ENCODE peak calls at places on chromosomes 12 and 14, in ten cellular contexts. One of them, this sample, is unnamed.

GRCh38 chr14:38209572-38210159 is 2.0 kb downstream of the SSTR1 start:
- DNase-seq in prostate gland: no peak
- DNase-seq in neural crest cell: no peak
- DNase-seq in HFFc6: peak; percentile 53
- DNase-seq in hepatocyte: no peak
- DNase-seq in lower leg skin: no peak
- DNase-seq in H9: no peak
- DNase-seq in B cell: no peak
- DNase-seq in uterus: no peak
- DNase-seq in lung: no peak
- DNase-seq in this sample: peak; percentile 60

GRCh38 chr14:89807905-89808304 is 146.6 kb downstream of the EFCAB11 start:
- DNase-seq in prostate gland: no peak
- DNase-seq in neural crest cell: no peak
- DNase-seq in HFFc6: no peak
- DNase-seq in hepatocyte: no peak
- DNase-seq in lower leg skin: no peak
- DNase-seq in H9: no peak
- DNase-seq in B cell: no peak
- DNase-seq in uterus: no peak
- DNase-seq in lung: no peak
- DNase-seq in this sample: no peak

GRCh38 chr12:11482955-11483354 is 87.6 kb upstream of the PRB2 start:
- DNase-seq in prostate gland: no peak
- DNase-seq in neural crest cell: no peak
- DNase-seq in HFFc6: peak; percentile 47
- DNase-seq in hepatocyte: no peak
- DNase-seq in lower leg skin: no peak
- DNase-seq in H9: no peak
- DNase-seq in B cell: no peak
- DNase-seq in uterus: no peak
- DNase-seq in lung: no peak
- DNase-seq in this sample: no peak

GRCh38 chr12:75120202-75120774 is 89.4 kb downstream of the KCNC2 start:
- DNase-seq in prostate gland: no peak
- DNase-seq in neural crest cell: no peak
- DNase-seq in HFFc6: no peak
- DNase-seq in hepatocyte: peak; percentile 8
- DNase-seq in lower leg skin: no peak
- DNase-seq in H9: no peak
- DNase-seq in B cell: no peak
- DNase-seq in uterus: no peak
- DNase-seq in lung: no peak
- DNase-seq in this sample: no peak

GRCh38 chr12:56082967-56083366 is 3.0 kb downstream of the ERBB3 start:
- DNase-seq in prostate gland: no peak
- DNase-seq in neural crest cell: peak; percentile 40
- DNase-seq in HFFc6: no peak
- DNase-seq in hepatocyte: peak; percentile 25
- DNase-seq in lower leg skin: no peak
- DNase-seq in H9: no peak
- DNase-seq in B cell: no peak
- DNase-seq in uterus: no peak
- DNase-seq in lung: no peak
- DNase-seq in this sample: no peak

GRCh38 chr12:47896633-47897032 is 8.2 kb downstream of the VDR start:
- DNase-seq in prostate gland: no peak
- DNase-seq in neural crest cell: no peak
- DNase-seq in HFFc6: no peak
- DNase-seq in hepatocyte: no peak
- DNase-seq in lower leg skin: no peak
- DNase-seq in H9: no peak
- DNase-seq in B cell: no peak
- DNase-seq in uterus: no peak
- DNase-seq in lung: no peak
- DNase-seq in this sample: no peak

GRCh38 chr14:60998617-60999016 is 17.6 kb downstream of the SLC38A6 start:
- DNase-seq in prostate gland: no peak
- DNase-seq in neural crest cell: no peak
- DNase-seq in HFFc6: no peak
- DNase-seq in hepatocyte: no peak
- DNase-seq in lower leg skin: no peak
- DNase-seq in H9: no peak
- DNase-seq in B cell: no peak
- DNase-seq in uterus: no peak
- DNase-seq in lung: no peak
- DNase-seq in this sample: no peak

GRCh38 chr12:66269757-66270383 is 32.4 kb upstream of the HELB start:
- DNase-seq in prostate gland: no peak
- DNase-seq in neural crest cell: peak; percentile 1
- DNase-seq in HFFc6: peak; percentile 55
- DNase-seq in hepatocyte: peak; percentile 60
- DNase-seq in lower leg skin: no peak
- DNase-seq in H9: peak; percentile 54
- DNase-seq in B cell: peak; percentile 14
- DNase-seq in uterus: no peak
- DNase-seq in lung: no peak
- DNase-seq in this sample: no peak

GRCh38 chr12:65822732-65823480 is 1.4 kb upstream of the HMGA2 start:
- DNase-seq in prostate gland: no peak
- DNase-seq in neural crest cell: peak; percentile 55
- DNase-seq in HFFc6: peak; percentile 75
- DNase-seq in hepatocyte: peak; percentile 71
- DNase-seq in lower leg skin: no peak
- DNase-seq in H9: peak; percentile 93
- DNase-seq in B cell: peak; percentile 25
- DNase-seq in uterus: no peak
- DNase-seq in lung: no peak
- DNase-seq in this sample: peak; percentile 19

GRCh38 chr12:57181561-57182155 is 34.2 kb upstream of the LRP1-AS start:
- DNase-seq in prostate gland: no peak
- DNase-seq in neural crest cell: no peak
- DNase-seq in HFFc6: no peak
- DNase-seq in hepatocyte: no peak
- DNase-seq in lower leg skin: no peak
- DNase-seq in H9: no peak
- DNase-seq in B cell: no peak
- DNase-seq in uterus: no peak
- DNase-seq in lung: no peak
- DNase-seq in this sample: no peak

GRCh38 chr14:30620178-30620577 is 1.9 kb upstream of the SCFD1 start:
- DNase-seq in prostate gland: no peak
- DNase-seq in neural crest cell: no peak
- DNase-seq in HFFc6: peak; percentile 52
- DNase-seq in hepatocyte: no peak
- DNase-seq in lower leg skin: no peak
- DNase-seq in H9: no peak
- DNase-seq in B cell: no peak
- DNase-seq in uterus: no peak
- DNase-seq in lung: no peak
- DNase-seq in this sample: no peak

GRCh38 chr12:92561543-92561899 is 141.3 kb upstream of the PLEKHG7 start:
- DNase-seq in prostate gland: no peak
- DNase-seq in neural crest cell: no peak
- DNase-seq in HFFc6: peak; percentile 69
- DNase-seq in hepatocyte: peak; percentile 46
- DNase-seq in lower leg skin: no peak
- DNase-seq in H9: no peak
- DNase-seq in B cell: no peak
- DNase-seq in uterus: no peak
- DNase-seq in lung: peak; percentile 58
- DNase-seq in this sample: peak; percentile 66

GRCh38 chr14:53792909-53793308 is 163.7 kb downstream of the BMP4 start:
- DNase-seq in prostate gland: no peak
- DNase-seq in neural crest cell: no peak
- DNase-seq in HFFc6: no peak
- DNase-seq in hepatocyte: no peak
- DNase-seq in lower leg skin: no peak
- DNase-seq in H9: no peak
- DNase-seq in B cell: no peak
- DNase-seq in uterus: no peak
- DNase-seq in lung: no peak
- DNase-seq in this sample: no peak
- TF ChIP-seq CTCF in prostate gland: no peak
- TF ChIP-seq CTCF in neural crest cell: no peak
- TF ChIP-seq CTCF in HFFc6: peak; percentile 18
- TF ChIP-seq CTCF in hepatocyte: peak; percentile 9
- TF ChIP-seq CTCF in lower leg skin: no peak
- TF ChIP-seq CTCF in H9: peak; percentile 53
- TF ChIP-seq CTCF in B cell: no peak
- TF ChIP-seq CTCF in uterus: no peak
- TF ChIP-seq CTCF in lung: no peak
- TF ChIP-seq CTCF in this sample: peak; percentile 11

GRCh38 chr12:107891967-107892366 is 117.5 kb downstream of the ASCL4 start:
- DNase-seq in prostate gland: no peak
- DNase-seq in neural crest cell: no peak
- DNase-seq in HFFc6: no peak
- DNase-seq in hepatocyte: peak; percentile 12
- DNase-seq in lower leg skin: no peak
- DNase-seq in H9: peak; percentile 58
- DNase-seq in B cell: no peak
- DNase-seq in uterus: no peak
- DNase-seq in lung: no peak
- DNase-seq in this sample: no peak
- TF ChIP-seq CTCF in prostate gland: no peak
- TF ChIP-seq CTCF in neural crest cell: peak; percentile 40
- TF ChIP-seq CTCF in HFFc6: peak; percentile 55
- TF ChIP-seq CTCF in hepatocyte: peak; percentile 25
- TF ChIP-seq CTCF in lower leg skin: no peak
- TF ChIP-seq CTCF in H9: peak; percentile 64
- TF ChIP-seq CTCF in B cell: no peak
- TF ChIP-seq CTCF in uterus: no peak
- TF ChIP-seq CTCF in lung: no peak
- TF ChIP-seq CTCF in this sample: peak; percentile 30

GRCh38 chr14:79253576-79253975 is 957.7 kb downstream of the DIO2 start:
- DNase-seq in prostate gland: no peak
- DNase-seq in neural crest cell: no peak
- DNase-seq in HFFc6: no peak
- DNase-seq in hepatocyte: no peak
- DNase-seq in lower leg skin: no peak
- DNase-seq in H9: no peak
- DNase-seq in B cell: no peak
- DNase-seq in uterus: no peak
- DNase-seq in lung: no peak
- DNase-seq in this sample: no peak

GRCh38 chr14:79260406-79260805 is 950.9 kb downstream of the DIO2 start:
- DNase-seq in prostate gland: no peak
- DNase-seq in neural crest cell: no peak
- DNase-seq in HFFc6: no peak
- DNase-seq in hepatocyte: no peak
- DNase-seq in lower leg skin: no peak
- DNase-seq in H9: no peak
- DNase-seq in B cell: no peak
- DNase-seq in uterus: no peak
- DNase-seq in lung: no peak
- DNase-seq in this sample: no peak

GRCh38 chr14:79254069-79254775 is 957.1 kb downstream of the DIO2 start:
- DNase-seq in prostate gland: no peak
- DNase-seq in neural crest cell: no peak
- DNase-seq in HFFc6: peak; percentile 33
- DNase-seq in hepatocyte: no peak
- DNase-seq in lower leg skin: no peak
- DNase-seq in H9: no peak
- DNase-seq in B cell: no peak
- DNase-seq in uterus: no peak
- DNase-seq in lung: no peak
- DNase-seq in this sample: no peak

GRCh38 chr14:79251278-79251677 is 960.0 kb downstream of the DIO2 start:
- DNase-seq in prostate gland: no peak
- DNase-seq in neural crest cell: no peak
- DNase-seq in HFFc6: no peak
- DNase-seq in hepatocyte: no peak
- DNase-seq in lower leg skin: no peak
- DNase-seq in H9: no peak
- DNase-seq in B cell: no peak
- DNase-seq in uterus: no peak
- DNase-seq in lung: no peak
- DNase-seq in this sample: no peak

GRCh38 chr14:79256311-79256879 is 954.9 kb downstream of the DIO2 start:
- DNase-seq in prostate gland: no peak
- DNase-seq in neural crest cell: no peak
- DNase-seq in HFFc6: no peak
- DNase-seq in hepatocyte: no peak
- DNase-seq in lower leg skin: no peak
- DNase-seq in H9: no peak
- DNase-seq in B cell: no peak
- DNase-seq in uterus: no peak
- DNase-seq in lung: no peak
- DNase-seq in this sample: no peak
- TF ChIP-seq CTCF in prostate gland: peak; percentile 11
- TF ChIP-seq CTCF in neural crest cell: no peak
- TF ChIP-seq CTCF in HFFc6: no peak
- TF ChIP-seq CTCF in hepatocyte: no peak
- TF ChIP-seq CTCF in lower leg skin: no peak
- TF ChIP-seq CTCF in H9: peak; percentile 43
- TF ChIP-seq CTCF in B cell: no peak
- TF ChIP-seq CTCF in uterus: no peak
- TF ChIP-seq CTCF in lung: no peak
- TF ChIP-seq CTCF in this sample: no peak

DNA sequence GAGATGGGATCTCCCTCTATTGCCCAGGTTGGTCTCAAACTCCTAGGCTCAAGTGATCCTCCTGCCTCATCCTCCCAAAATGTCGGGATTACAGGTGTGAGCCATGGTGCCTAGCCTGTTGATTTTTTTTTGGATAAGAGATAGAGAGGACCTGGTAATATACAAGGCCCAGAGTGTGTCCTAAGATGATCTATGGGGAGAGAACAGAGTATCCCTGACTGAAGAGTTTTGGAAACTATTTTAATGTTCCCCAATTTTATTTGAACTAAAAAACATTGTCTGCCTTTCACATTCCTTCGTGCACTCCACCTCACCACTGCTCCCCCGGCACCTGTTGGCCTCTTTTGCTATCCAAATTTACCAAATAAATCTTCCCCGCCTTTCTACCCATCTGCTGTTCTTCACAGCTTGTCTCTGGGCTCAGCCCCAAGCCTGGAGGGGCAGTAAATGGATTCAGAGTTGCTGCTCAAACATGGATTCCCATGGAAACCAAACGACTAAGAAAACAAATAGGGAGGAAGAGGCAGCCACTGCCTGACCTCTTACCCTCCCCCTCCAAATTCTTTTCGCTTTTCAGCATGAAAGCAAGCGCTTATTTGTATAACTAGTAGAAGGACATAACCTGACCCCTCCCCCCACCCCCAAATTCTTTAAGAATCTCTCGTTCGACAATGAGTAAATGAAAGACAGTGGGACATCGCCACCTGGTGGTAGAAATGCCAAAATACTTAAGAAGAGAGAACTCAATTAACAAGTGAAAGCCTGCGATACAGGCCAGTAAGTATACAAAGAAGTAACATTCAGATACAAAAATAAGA is 22.6 kb downstream of the OR10G3 start:
- DNase-seq in prostate gland: peak; percentile 89
- DNase-seq in neural crest cell: peak; percentile 87
- DNase-seq in HFFc6: peak; percentile 83
- DNase-seq in hepatocyte: peak; percentile 94
- DNase-seq in lower leg skin: peak; percentile 90
- DNase-seq in H9: peak; percentile 94
- DNase-seq in B cell: peak; percentile 54
- DNase-seq in uterus: peak; percentile 74
- DNase-seq in lung: peak; percentile 86
- DNase-seq in this sample: peak; percentile 67
- TF ChIP-seq CTCF in prostate gland: peak; percentile 80
- TF ChIP-seq CTCF in neural crest cell: peak; percentile 86
- TF ChIP-seq CTCF in HFFc6: peak; percentile 95
- TF ChIP-seq CTCF in hepatocyte: peak; percentile 81
- TF ChIP-seq CTCF in lower leg skin: no peak
- TF ChIP-seq CTCF in H9: peak; percentile 81
- TF ChIP-seq CTCF in B cell: peak; percentile 81
- TF ChIP-seq CTCF in uterus: peak; percentile 68
- TF ChIP-seq CTCF in lung: peak; percentile 63
- TF ChIP-seq CTCF in this sample: peak; percentile 60

GRCh38 chr14:22265319-22266140 is 323.5 kb downstream of the DAD1 start:
- DNase-seq in prostate gland: no peak
- DNase-seq in neural crest cell: no peak
- DNase-seq in HFFc6: no peak
- DNase-seq in hepatocyte: peak; percentile 38
- DNase-seq in lower leg skin: no peak
- DNase-seq in H9: no peak
- DNase-seq in B cell: no peak
- DNase-seq in uterus: no peak
- DNase-seq in lung: no peak
- DNase-seq in this sample: no peak
- TF ChIP-seq CTCF in prostate gland: no peak
- TF ChIP-seq CTCF in neural crest cell: peak; percentile 31
- TF ChIP-seq CTCF in HFFc6: peak; percentile 21
- TF ChIP-seq CTCF in hepatocyte: peak; percentile 36
- TF ChIP-seq CTCF in lower leg skin: no peak
- TF ChIP-seq CTCF in H9: peak; percentile 43
- TF ChIP-seq CTCF in B cell: peak; percentile 35
- TF ChIP-seq CTCF in uterus: no peak
- TF ChIP-seq CTCF in lung: no peak
- TF ChIP-seq CTCF in this sample: no peak

This sample was measured in heart left ventricle.